ENCODE peak calls at places on chromosomes 12 and 14, in four cellular contexts. G, V, X and I are unnamed samples. For H3K27me3, the result is how much of the 10 kb centered on the place peaks cover.

GRCh38 chr12:110262442-110263388 is 18.3 kb upstream of the ATP2A2 start:
- DNase-seq in G (no peak), V (no peak), X (no peak), I (no peak)

GRCh38 chr12:121767525-121768016 is 25.9 kb downstream of the RHOF start:
- DNase-seq in G (no peak), V (peak), X (no peak), I (no peak)

GRCh38 chr12:41193321-41193720 is 5.2 kb downstream of the PDZRN4 start:
- DNase-seq in G (no peak), V (no peak), X (no peak), I (no peak)

GRCh38 chr14:71225108-71225507 is 317.8 kb downstream of the PCNX1 start:
- DNase-seq in G (no peak), V (no peak), X (no peak), I (no peak)

GRCh38 chr12:62919827-62920226 is 15.1 kb downstream of the PPM1H start:
- DNase-seq in G (no peak), V (peak), X (peak), I (no peak)

GRCh38 chr14:59273737-59274136 is 85.3 kb downstream of the DAAM1 start:
- DNase-seq in G (no peak), V (no peak), X (no peak), I (no peak)

GRCh38 chr12:85405781-85406522 is 125.9 kb downstream of the ALX1 start:
- DNase-seq in G (peak), V (peak), X (no peak), I (no peak)

GRCh38 chr14:74938873-74939495 is 15.9 kb upstream of the RPS6KL1 start:
- DNase-seq in G (no peak), V (no peak), X (no peak), I (no peak)

GRCh38 chr14:68140111-68140741 is 320.6 kb downstream of the RAD51B start:
- DNase-seq in G (peak), V (peak), X (peak), I (no peak)

GRCh38 chr12:27984275-27984674 is 11.7 kb upstream of the PTHLH start:
- DNase-seq in G (no peak), V (peak), X (no peak), I (no peak)

GRCh38 chr14:51981218-51981854 is 8.0 kb upstream of the RTRAF start:
- DNase-seq in G (no peak), V (no peak), X (no peak), I (no peak)

GRCh38 chr14:106652494-106652893 is 1126.1 kb downstream of the TMEM121 start:
- DNase-seq in G (no peak), V (no peak), X (no peak), I (no peak)

GRCh38 chr12:54136844-54137580 is 51.8 kb downstream of the SMUG1 start:
- DNase-seq in G (no peak), V (no peak), X (no peak), I (no peak)

GRCh38 chr12:54135621-54136027 is 53.2 kb downstream of the SMUG1 start:
- DNase-seq in G (peak), V (no peak), X (peak), I (no peak)

GRCh38 chr12:54139030-54139429 is 49.8 kb downstream of the SMUG1 start:
- DNase-seq in G (no peak), V (no peak), X (no peak), I (no peak)

GRCh38 chr12:54140958-54141388 is 47.8 kb downstream of the SMUG1 start:
- DNase-seq in G (peak), V (no peak), X (no peak), I (no peak)

DNA sequence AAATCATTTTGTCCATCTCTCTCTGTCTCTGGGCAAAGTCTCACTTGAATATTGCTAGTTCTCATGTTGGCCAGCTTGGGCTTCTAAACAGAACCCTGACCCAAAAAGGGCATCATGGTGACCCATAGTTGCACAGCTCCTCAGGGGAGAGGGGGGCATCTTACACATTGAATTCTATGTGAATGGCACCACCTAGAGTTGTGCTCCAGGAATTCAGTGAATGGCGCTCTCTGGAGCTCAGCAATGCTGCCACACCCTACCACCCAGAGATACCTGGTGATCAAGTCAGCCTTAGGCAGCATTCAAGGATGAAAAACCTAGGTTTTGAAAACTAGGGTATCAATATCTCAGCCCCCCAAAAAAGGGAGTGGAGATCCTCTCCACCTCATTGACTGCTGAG is 50.6 kb downstream of the SMUG1 start:
- DNase-seq in G (no peak), V (no peak), X (no peak), I (no peak)
- H3K27me3 ChIP-seq in G (half or more), V (under half), X (under half), I (under half)

GRCh38 chr14:100567877-100568163 is 19.4 kb downstream of the BEGAIN start:
- DNase-seq in G (peak), V (no peak), X (no peak), I (no peak)
- H3K27me3 ChIP-seq in G (half or more), V (under half), X (half or more), I (under half)

GRCh38 chr12:52261211-52261484 is 13.3 kb upstream of the KRT86 start:
- DNase-seq in G (no peak), V (no peak), X (no peak), I (no peak)
- H3K27me3 ChIP-seq in G (under half), V (under half), X (under half), I (under half)

DNA sequence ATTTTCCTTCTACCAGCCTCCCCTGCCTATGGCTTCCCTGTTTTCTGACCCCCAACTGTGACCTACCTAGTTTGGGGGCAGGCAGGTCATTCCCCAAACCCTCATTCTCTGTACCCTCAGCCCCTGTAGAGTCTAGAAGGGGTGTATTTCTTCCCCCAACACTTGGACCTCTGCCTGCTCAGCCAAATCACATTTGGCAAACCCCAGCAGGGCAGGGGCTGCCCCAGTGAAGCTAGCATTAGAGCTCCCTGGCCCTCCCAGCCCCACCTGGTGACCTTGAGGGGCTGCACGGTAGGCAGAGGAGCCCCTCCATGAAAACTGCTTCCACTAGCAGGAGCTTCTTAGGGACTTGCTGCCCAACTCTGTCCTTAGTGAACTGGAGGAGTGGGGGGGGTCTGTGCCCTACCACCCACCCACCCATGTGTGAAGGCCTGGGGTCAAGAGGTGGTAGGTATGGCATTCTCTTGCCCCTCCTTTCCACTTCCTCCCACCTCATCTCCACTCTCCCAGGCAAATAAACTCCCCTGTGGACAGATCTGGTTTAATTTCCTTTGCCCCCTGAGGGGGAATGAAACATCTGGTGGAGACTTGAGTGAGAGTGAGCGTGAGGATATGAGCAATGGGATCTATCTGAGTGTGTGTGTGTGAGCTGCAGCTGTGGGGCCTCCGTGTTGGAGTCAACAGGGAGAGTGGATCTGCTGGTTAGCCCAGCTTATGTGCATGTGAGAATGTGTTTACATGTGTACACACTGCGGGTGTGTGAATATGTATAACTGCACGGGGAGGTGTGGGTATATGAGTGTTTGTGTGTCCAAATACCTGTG is 1.6 kb downstream of the NXPH4 start:
- DNase-seq in G (no peak), V (no peak), X (no peak), I (no peak)
- H3K27me3 ChIP-seq in G (half or more), V (under half), X (half or more), I (half or more)

GRCh38 chr12:19465711-19466110 is 26.4 kb downstream of the AEBP2 start:
- DNase-seq in G (no peak), V (no peak), X (no peak), I (no peak)
- H3K27me3 ChIP-seq in G (under half), V (under half), X (under half), I (under half)

GRCh38 chr14:56814468-56815074 is 4.3 kb upstream of the OTX2 start:
- DNase-seq in G (peak), V (no peak), X (no peak), I (no peak)

GRCh38 chr14:56812364-56813103 is 2.3 kb upstream of the OTX2 start:
- DNase-seq in G (peak), V (no peak), X (no peak), I (no peak)

GRCh38 chr14:56810850-56811595 is 744 bp upstream of the OTX2 start:
- DNase-seq in G (peak), V (no peak), X (no peak), I (no peak)

GRCh38 chr14:56811596-56812363 is 1.5 kb upstream of the OTX2 start:
- DNase-seq in G (peak), V (no peak), X (no peak), I (no peak)

DNA sequence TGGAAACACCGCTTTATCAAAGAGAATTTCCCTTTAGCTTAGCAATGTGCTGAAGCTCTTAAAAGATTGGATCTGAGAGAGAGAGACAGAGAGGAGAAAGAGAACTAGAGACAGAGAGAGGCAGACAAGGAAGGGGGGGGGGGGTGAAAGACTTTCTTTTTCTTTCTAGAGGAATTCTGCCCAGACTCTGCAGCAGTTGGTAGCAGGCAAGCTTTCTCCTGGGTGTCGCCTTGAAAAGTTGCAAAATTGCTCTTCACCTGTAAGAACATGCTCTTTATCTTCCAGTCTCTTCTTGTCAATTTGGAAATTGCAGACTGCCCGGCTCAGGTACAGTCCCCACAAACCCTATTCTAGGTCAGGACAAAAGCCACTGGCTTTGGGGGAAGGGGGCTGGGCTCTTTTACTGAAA is 2.9 kb upstream of the OTX2 start:
- DNase-seq in G (peak), V (no peak), X (no peak), I (no peak)
- H3K27me3 ChIP-seq in G (under half), V (half or more), X (half or more), I (under half)

GRCh38 chr12:95815635-95816212 is 25.2 kb upstream of the NTN4 start:
- DNase-seq in G (no peak), V (peak), X (no peak), I (no peak)

DNA sequence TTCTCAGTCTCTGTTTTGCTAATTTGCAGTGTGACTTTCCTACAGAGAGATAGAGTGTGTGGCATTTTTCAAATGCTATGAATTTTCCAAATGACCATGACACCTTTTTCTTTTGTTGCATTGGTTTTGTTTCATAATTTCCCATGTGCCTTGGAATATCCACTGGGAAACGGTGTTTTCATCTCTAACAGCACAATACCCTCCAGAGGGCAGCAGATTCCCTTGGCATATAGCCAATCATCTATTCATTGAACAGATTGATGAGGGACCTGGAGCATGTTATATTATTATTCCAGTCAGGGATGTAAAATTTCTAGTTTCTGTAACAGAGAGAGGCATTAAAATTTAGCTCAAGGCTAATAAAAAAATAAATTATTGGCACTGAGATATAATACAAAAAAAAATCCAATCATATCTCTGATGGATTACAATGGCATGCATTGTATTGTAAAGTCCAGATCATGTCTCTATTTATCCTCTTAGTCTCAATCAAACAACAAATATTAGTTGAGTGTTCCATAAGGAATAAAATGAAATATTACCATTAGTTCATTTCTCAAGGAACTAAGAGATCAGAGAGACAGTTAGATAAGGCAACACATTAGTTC is 29.6 kb upstream of the NTN4 start:
- DNase-seq in G (peak), V (peak), X (peak), I (no peak)
- H3K27me3 ChIP-seq in G (under half), V (under half), X (under half), I (under half)

GRCh38 chr12:52090291-52090690 is 10.8 kb downstream of the SMIM41 start:
- DNase-seq in G (no peak), V (no peak), X (no peak), I (no peak)
- H3K27me3 ChIP-seq in G (under half), V (under half), X (under half), I (under half)

DNA sequence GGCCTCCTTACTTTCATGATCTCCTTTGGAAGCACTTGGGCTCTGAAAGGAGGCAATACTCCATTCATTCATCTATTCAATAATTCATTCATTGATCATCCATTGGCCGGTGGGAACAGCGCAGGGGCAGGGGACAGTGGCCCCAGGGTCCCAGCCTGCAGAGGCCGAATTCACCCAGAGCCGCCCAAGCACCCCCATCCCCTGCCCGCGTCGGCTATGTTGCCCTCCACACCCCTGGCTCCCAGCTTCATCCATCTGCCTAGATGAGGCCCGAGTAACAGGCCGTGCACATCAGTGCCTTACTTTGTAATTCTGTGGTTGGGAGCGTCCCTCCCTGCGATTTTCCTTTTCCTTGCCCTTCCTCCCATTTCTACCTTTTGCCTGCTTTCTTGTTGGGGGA is 3.2 kb downstream of the AMN start:
- DNase-seq in G (no peak), V (no peak), X (no peak), I (no peak)
- H3K27me3 ChIP-seq in G (half or more), V (half or more), X (half or more), I (under half)

GRCh38 chr14:100633406-100633805 is 46.2 kb upstream of the BEGAIN start:
- DNase-seq in G (no peak), V (no peak), X (no peak), I (no peak)
- H3K27me3 ChIP-seq in G (under half), V (under half), X (under half), I (under half)